ENCODE peak calls at places on chromosomes 13 and 19, in eight cellular contexts. B is foreskin keratinocyte, T is NCI-H446 treated with DMSO at 0.1 percent for 48 hours, H is non-pigmented ciliary epithelial cell, N is iPS-NIHi11, O is progenitor cell of endocrine pancreas, D is Panc1, S is memory B cell. M is an unnamed sample.

GRCh38 chr19:48551437-48552302 is at the start of gene SULT2B1:
- DNase-seq in O (no peak), B (no peak), T (no peak), S (no peak), N (peak), D (no peak), H (no peak), M (no peak)

GRCh38 chr19:36775768-36776167 is 3.2 kb upstream of the ZNF850 start:
- DNase-seq in O (no peak), S (no peak), N (peak), T (no peak), D (no peak), B (peak), H (no peak), M (no peak)

GRCh38 chr13:104106705-104107393 is 1040.6 kb upstream of the SLC10A2 start:
- DNase-seq in O (no peak), T (no peak), D (no peak), H (peak), N (peak), B (peak), S (no peak), M (no peak)

GRCh38 chr13:21638319-21639282 is 32.3 kb upstream of the FGF9 start:
- DNase-seq in B (peak), O (no peak), T (peak), D (no peak), H (no peak), N (peak), S (peak), M (no peak)

GRCh38 chr13:32175307-32175706 is 139.9 kb downstream of the ZAR1L start:
- DNase-seq in N (no peak), H (no peak), D (no peak), S (no peak), B (no peak), T (no peak), O (no peak), M (no peak)

GRCh38 chr13:28022848-28023518 is 34.5 kb upstream of the URAD start:
- DNase-seq in N (peak), O (no peak), S (no peak), B (no peak), T (no peak), H (no peak), D (no peak), M (no peak)

GRCh38 chr13:32246468-32246867 is 68.7 kb downstream of the ZAR1L start:
- DNase-seq in H (peak), O (peak), N (peak), S (peak), T (peak), D (peak), B (peak), M (peak)

GRCh38 chr19:7482584-7483439 is 6.0 kb downstream of the PEX11G start:
- DNase-seq in T (no peak), D (no peak), S (no peak), N (peak), B (peak), H (no peak), O (no peak), M (no peak)

GRCh38 chr13:29472317-29472961 is 123.0 kb downstream of the SLC7A1 start:
- DNase-seq in D (peak), T (no peak), O (peak), N (peak), B (peak), S (peak), H (no peak), M (peak)

GRCh38 chr19:42254850-42255765 is at the start of gene ERF:
- DNase-seq in D (no peak), T (peak), O (peak), N (peak), B (peak), H (no peak), S (peak), M (peak)

GRCh38 chr13:111005364-111005763 is 90.5 kb upstream of the ANKRD10 start:
- DNase-seq in H (no peak), N (no peak), O (no peak), D (no peak), B (no peak), S (no peak), T (no peak), M (no peak)

GRCh38 chr13:99566125-99567083 is 65.1 kb downstream of the TM9SF2 start:
- DNase-seq in D (no peak), H (no peak), O (no peak), B (no peak), N (peak), S (no peak), T (no peak), M (no peak)

GRCh38 chr13:20141238-20142018 is 19.4 kb downstream of the GJA3 start:
- DNase-seq in H (no peak), N (no peak), D (no peak), O (no peak), B (no peak), T (no peak), S (no peak), M (no peak)

GRCh38 chr19:43594710-43595604 is 977 bp downstream of the IRGQ start:
- DNase-seq in T (peak), O (peak), H (no peak), N (peak), B (peak), D (no peak), S (peak), M (peak)

GRCh38 chr19:49700563-49700962 is 9.6 kb downstream of the CPT1C start:
- DNase-seq in N (no peak), B (no peak), T (no peak), S (no peak), O (no peak), H (no peak), D (no peak), M (no peak)

GRCh38 chr19:532578-533484 is 1.3 kb downstream of the CDC34 start:
- DNase-seq in B (peak), D (no peak), N (no peak), H (no peak), O (no peak), T (peak), S (no peak), M (peak)

GRCh38 chr13:48567521-48568331 is 34.8 kb upstream of the RCBTB2 start:
- DNase-seq in D (no peak), N (no peak), O (no peak), S (peak), T (no peak), B (no peak), H (no peak), M (no peak)

GRCh38 chr19:46181386-46181774 is 33.3 kb downstream of the IGFL2 start:
- DNase-seq in S (no peak), D (no peak), N (no peak), B (peak), H (no peak), O (no peak), T (no peak), M (no peak)

GRCh38 chr13:75963318-75963717 is 327.2 kb downstream of the LMO7 start:
- DNase-seq in D (no peak), S (no peak), H (no peak), O (no peak), N (no peak), B (peak), T (no peak), M (no peak)

GRCh38 chr19:54282706-54283105 is 1.8 kb upstream of the LILRB2 start:
- DNase-seq in D (no peak), H (no peak), B (no peak), T (no peak), O (no peak), N (no peak), S (no peak), M (no peak)

GRCh38 chr19:17424743-17425365 is 5.0 kb downstream of the MVB12A start:
- DNase-seq in H (no peak), T (no peak), S (no peak), D (no peak), N (peak), O (peak), B (no peak), M (no peak)

GRCh38 chr13:53242015-53242414 is 213.4 kb downstream of the OLFM4 start:
- DNase-seq in H (no peak), T (no peak), O (no peak), S (no peak), D (no peak), B (no peak), N (no peak), M (no peak)

GRCh38 chr13:112724788-112725345 is 35.0 kb downstream of the ATP11A start:
- DNase-seq in T (no peak), D (no peak), N (no peak), B (peak), O (no peak), S (no peak), H (no peak), M (no peak)

GRCh38 chr13:33150146-33150545 is 133.9 kb downstream of the KL start:
- DNase-seq in O (no peak), S (no peak), T (peak), B (peak), H (no peak), D (no peak), N (no peak), M (no peak)

GRCh38 chr13:26895081-26895807 is 134.7 kb upstream of the GPR12 start:
- DNase-seq in S (no peak), O (no peak), D (no peak), T (no peak), H (no peak), B (no peak), N (peak), M (no peak)

GRCh38 chr19:10003271-10003670 is 7.0 kb downstream of the COL5A3 start:
- DNase-seq in N (no peak), B (no peak), T (no peak), S (no peak), O (no peak), D (no peak), H (no peak), M (no peak)

M was measured in HuH-7.5.